ENCODE peak calls at places on chromosomes 11 and 22, in ten cellular contexts. One of them, this sample, is unnamed.

GRCh38 chr11:92843455-92843854 is 126.0 kb upstream of the MTNR1B start:
- DNase-seq in cardiac muscle cell: no peak
- DNase-seq in activated naive CD4-positive, alpha-beta T cell: no peak
- DNase-seq in nucleus accumbens: no peak
- DNase-seq in AG09319: no peak
- DNase-seq in NCI-H345: peak; percentile 94
- DNase-seq in HL-60: no peak
- DNase-seq in ureter: peak; percentile 59
- DNase-seq in NK-92 treated with Interleukin-12 subunit alpha and Interleukin-12 subunit beta, amount 100 ng/mL, for 24 hours: no peak
- DNase-seq in psoas muscle: no peak
- DNase-seq in this sample: peak; percentile 98

GRCh38 chr11:128621491-128622136 is 34.3 kb upstream of the ETS1 start:
- DNase-seq in cardiac muscle cell: no peak
- DNase-seq in activated naive CD4-positive, alpha-beta T cell: no peak
- DNase-seq in nucleus accumbens: no peak
- DNase-seq in AG09319: peak; percentile 49
- DNase-seq in NCI-H345: no peak
- DNase-seq in HL-60: no peak
- DNase-seq in ureter: no peak
- DNase-seq in NK-92 treated with Interleukin-12 subunit alpha and Interleukin-12 subunit beta, amount 100 ng/mL, for 24 hours: no peak
- DNase-seq in psoas muscle: peak; percentile 70
- DNase-seq in this sample: no peak

GRCh38 chr11:81987829-81988472 is 745.7 kb downstream of the FAM181B start:
- DNase-seq in cardiac muscle cell: no peak
- DNase-seq in activated naive CD4-positive, alpha-beta T cell: no peak
- DNase-seq in nucleus accumbens: no peak
- DNase-seq in AG09319: no peak
- DNase-seq in NCI-H345: no peak
- DNase-seq in HL-60: no peak
- DNase-seq in ureter: peak; percentile 72
- DNase-seq in NK-92 treated with Interleukin-12 subunit alpha and Interleukin-12 subunit beta, amount 100 ng/mL, for 24 hours: no peak
- DNase-seq in psoas muscle: no peak
- DNase-seq in this sample: no peak

GRCh38 chr11:79570104-79570503 is 129.3 kb upstream of the TENM4 start:
- DNase-seq in cardiac muscle cell: no peak
- DNase-seq in activated naive CD4-positive, alpha-beta T cell: no peak
- DNase-seq in nucleus accumbens: no peak
- DNase-seq in AG09319: no peak
- DNase-seq in NCI-H345: no peak
- DNase-seq in HL-60: peak; percentile 60
- DNase-seq in ureter: no peak
- DNase-seq in NK-92 treated with Interleukin-12 subunit alpha and Interleukin-12 subunit beta, amount 100 ng/mL, for 24 hours: no peak
- DNase-seq in psoas muscle: no peak
- DNase-seq in this sample: no peak

GRCh38 chr22:29870574-29870973 is 12.4 kb upstream of the MTMR3 start:
- DNase-seq in cardiac muscle cell: no peak
- DNase-seq in activated naive CD4-positive, alpha-beta T cell: no peak
- DNase-seq in nucleus accumbens: no peak
- DNase-seq in AG09319: no peak
- DNase-seq in NCI-H345: no peak
- DNase-seq in HL-60: no peak
- DNase-seq in ureter: no peak
- DNase-seq in NK-92 treated with Interleukin-12 subunit alpha and Interleukin-12 subunit beta, amount 100 ng/mL, for 24 hours: no peak
- DNase-seq in psoas muscle: no peak
- DNase-seq in this sample: no peak

GRCh38 chr11:114059278-114059983 is at the start of gene ZBTB16:
- DNase-seq in cardiac muscle cell: peak; percentile 87
- DNase-seq in activated naive CD4-positive, alpha-beta T cell: peak; percentile 52
- DNase-seq in nucleus accumbens: peak; percentile 93
- DNase-seq in AG09319: no peak
- DNase-seq in NCI-H345: peak; percentile 88
- DNase-seq in HL-60: peak; percentile 61
- DNase-seq in ureter: peak; percentile 91
- DNase-seq in NK-92 treated with Interleukin-12 subunit alpha and Interleukin-12 subunit beta, amount 100 ng/mL, for 24 hours: no peak
- DNase-seq in psoas muscle: peak; percentile 97
- DNase-seq in this sample: peak; percentile 92

GRCh38 chr11:69670158-69670845 is 4.9 kb downstream of the LTO1 start:
- DNase-seq in cardiac muscle cell: peak; percentile 90
- DNase-seq in activated naive CD4-positive, alpha-beta T cell: peak; percentile 41
- DNase-seq in nucleus accumbens: peak; percentile 79
- DNase-seq in AG09319: peak; percentile 60
- DNase-seq in NCI-H345: peak; percentile 66
- DNase-seq in HL-60: peak; percentile 42
- DNase-seq in ureter: peak; percentile 87
- DNase-seq in NK-92 treated with Interleukin-12 subunit alpha and Interleukin-12 subunit beta, amount 100 ng/mL, for 24 hours: peak; percentile 31
- DNase-seq in psoas muscle: peak; percentile 91
- DNase-seq in this sample: peak; percentile 78

GRCh38 chr11:2523821-2524391 is 79.1 kb downstream of the KCNQ1 start:
- DNase-seq in cardiac muscle cell: no peak
- DNase-seq in activated naive CD4-positive, alpha-beta T cell: no peak
- DNase-seq in nucleus accumbens: no peak
- DNase-seq in AG09319: no peak
- DNase-seq in NCI-H345: no peak
- DNase-seq in HL-60: no peak
- DNase-seq in ureter: peak; percentile 40
- DNase-seq in NK-92 treated with Interleukin-12 subunit alpha and Interleukin-12 subunit beta, amount 100 ng/mL, for 24 hours: no peak
- DNase-seq in psoas muscle: peak; percentile 39
- DNase-seq in this sample: no peak

GRCh38 chr22:25739659-25740344 is 2.2 kb upstream of the MYO18B start:
- DNase-seq in cardiac muscle cell: no peak
- DNase-seq in activated naive CD4-positive, alpha-beta T cell: no peak
- DNase-seq in nucleus accumbens: no peak
- DNase-seq in AG09319: no peak
- DNase-seq in NCI-H345: no peak
- DNase-seq in HL-60: no peak
- DNase-seq in ureter: no peak
- DNase-seq in NK-92 treated with Interleukin-12 subunit alpha and Interleukin-12 subunit beta, amount 100 ng/mL, for 24 hours: no peak
- DNase-seq in psoas muscle: no peak
- DNase-seq in this sample: no peak

GRCh38 chr22:21865041-21865440 is 2.4 kb downstream of the MAPK1 start:
- DNase-seq in cardiac muscle cell: peak; percentile 20
- DNase-seq in activated naive CD4-positive, alpha-beta T cell: no peak
- DNase-seq in nucleus accumbens: no peak
- DNase-seq in AG09319: peak; percentile 52
- DNase-seq in NCI-H345: no peak
- DNase-seq in HL-60: no peak
- DNase-seq in ureter: no peak
- DNase-seq in NK-92 treated with Interleukin-12 subunit alpha and Interleukin-12 subunit beta, amount 100 ng/mL, for 24 hours: no peak
- DNase-seq in psoas muscle: no peak
- DNase-seq in this sample: peak; percentile 39

GRCh38 chr22:17772963-17773605 is 1.2 kb downstream of the BID start:
- DNase-seq in cardiac muscle cell: no peak
- DNase-seq in activated naive CD4-positive, alpha-beta T cell: no peak
- DNase-seq in nucleus accumbens: no peak
- DNase-seq in AG09319: no peak
- DNase-seq in NCI-H345: no peak
- DNase-seq in HL-60: no peak
- DNase-seq in ureter: peak; percentile 70
- DNase-seq in NK-92 treated with Interleukin-12 subunit alpha and Interleukin-12 subunit beta, amount 100 ng/mL, for 24 hours: no peak
- DNase-seq in psoas muscle: no peak
- DNase-seq in this sample: no peak

GRCh38 chr11:103671143-103671651 is 365.2 kb upstream of the DDI1 start:
- DNase-seq in cardiac muscle cell: no peak
- DNase-seq in activated naive CD4-positive, alpha-beta T cell: no peak
- DNase-seq in nucleus accumbens: no peak
- DNase-seq in AG09319: no peak
- DNase-seq in NCI-H345: no peak
- DNase-seq in HL-60: no peak
- DNase-seq in ureter: no peak
- DNase-seq in NK-92 treated with Interleukin-12 subunit alpha and Interleukin-12 subunit beta, amount 100 ng/mL, for 24 hours: no peak
- DNase-seq in psoas muscle: no peak
- DNase-seq in this sample: no peak

This sample was measured in NCI-H69.